ENCODE peak calls at places on chromosomes 5 and 9, in nine cellular contexts. E, F, Q, Z, N, A, O, H and I are unnamed samples.
A peak's percentile ranks its signal among the peaks of the same experiment; 100 is the strongest.

GRCh38 chr9:127783111-127783621 is 2.7 kb upstream of the CDK9 start:
- DNase-seq in E (no peak), F (no peak), Q (no peak), Z (no peak), N (no peak), A (no peak), O (no peak), H (peak; percentile 84), I (no peak)

GRCh38 chr5:73534001-73534547 is 31.4 kb downstream of the ANKRA2 start:
- DNase-seq in E (no peak), F (no peak), Q (no peak), Z (no peak), N (no peak), A (no peak), O (peak; percentile 69), H (no peak), I (no peak)

GRCh38 chr9:97072285-97072770 is 33.4 kb upstream of the CTSV start:
- DNase-seq in E (no peak), F (no peak), Q (no peak), Z (no peak), N (peak; percentile 13), A (no peak), O (no peak), H (no peak), I (no peak)

GRCh38 chr5:14534773-14535172 is 46.8 kb upstream of the OTULINL start:
- DNase-seq in E (no peak), F (no peak), Q (no peak), Z (peak; percentile 40), N (no peak), A (no peak), O (no peak), H (no peak), I (no peak)

GRCh38 chr5:174571662-174572397 is 152.6 kb upstream of the MSX2 start:
- DNase-seq in E (peak; percentile 55), F (peak; percentile 88), Q (peak; percentile 79), Z (peak; percentile 83), N (peak; percentile 94), A (peak; percentile 37), O (peak; percentile 98), H (no peak), I (peak; percentile 82)

GRCh38 chr5:180908998-180909731 is 10.2 kb downstream of the BTNL8 start:
- DNase-seq in E (no peak), F (no peak), Q (no peak), Z (no peak), N (no peak), A (no peak), O (no peak), H (peak; percentile 47), I (no peak)

GRCh38 chr5:3029396-3029795 is 277.9 kb upstream of the IRX2 start:
- DNase-seq in E (no peak), F (no peak), Q (no peak), Z (peak; percentile 34), N (no peak), A (no peak), O (no peak), H (no peak), I (no peak)

GRCh38 chr9:6047020-6047419 is 31.6 kb upstream of the RANBP6 start:
- DNase-seq in E (no peak), F (no peak), Q (no peak), Z (no peak), N (no peak), A (no peak), O (no peak), H (no peak), I (no peak)

GRCh38 chr9:37325778-37326177 is 96.7 kb upstream of the GRHPR start:
- DNase-seq in E (no peak), F (no peak), Q (no peak), Z (no peak), N (peak; percentile 7), A (no peak), O (peak; percentile 48), H (no peak), I (no peak)

GRCh38 chr9:37331871-37332270 is 90.6 kb upstream of the GRHPR start:
- DNase-seq in E (no peak), F (no peak), Q (no peak), Z (no peak), N (no peak), A (no peak), O (no peak), H (no peak), I (no peak)

GRCh38 chr9:37327553-37327952 is 94.9 kb upstream of the GRHPR start:
- DNase-seq in E (no peak), F (no peak), Q (no peak), Z (no peak), N (no peak), A (no peak), O (no peak), H (no peak), I (no peak)

GRCh38 chr9:37329576-37329975 is 92.9 kb upstream of the GRHPR start:
- DNase-seq in E (no peak), F (peak; percentile 15), Q (no peak), Z (no peak), N (peak; percentile 37), A (no peak), O (peak; percentile 69), H (peak; percentile 75), I (no peak)

DNA sequence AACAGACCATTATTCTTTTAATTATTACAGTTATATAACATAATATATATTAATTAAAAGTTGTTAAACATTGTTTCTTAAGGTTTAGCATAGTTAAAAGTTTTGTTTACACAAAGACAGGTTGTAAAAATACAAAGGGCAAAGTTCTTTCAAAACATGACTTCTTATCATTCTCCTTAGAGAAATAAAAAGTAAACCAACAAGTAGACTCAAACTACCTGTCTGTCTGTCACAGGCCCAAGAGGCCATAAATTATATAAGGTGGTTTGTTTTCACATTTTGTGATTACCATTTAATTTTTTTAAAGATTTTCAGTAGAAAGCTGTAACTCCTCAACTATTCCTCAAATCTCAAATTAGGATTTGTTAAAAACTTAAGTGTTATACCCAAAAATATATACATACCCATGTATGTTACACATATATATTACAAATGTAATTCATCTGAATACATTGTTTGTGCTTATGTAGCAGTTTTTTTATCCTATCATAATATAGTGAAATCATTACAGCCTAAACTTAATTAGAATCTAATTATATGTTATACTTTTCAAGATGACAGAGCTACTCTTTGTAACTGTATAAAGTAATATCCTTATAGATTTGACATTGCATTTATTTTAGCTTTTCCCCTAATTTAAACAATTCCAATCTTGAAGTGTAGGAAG is 93.8 kb upstream of the GRHPR start:
- DNase-seq in E (no peak), F (no peak), Q (no peak), Z (no peak), N (no peak), A (no peak), O (no peak), H (no peak), I (no peak)
- TF ChIP-seq CTCF in E (no peak), F (no peak), Q (no peak), Z (no peak), N (no peak), A (no peak), O (no peak), H (no peak), I (no peak)

DNA sequence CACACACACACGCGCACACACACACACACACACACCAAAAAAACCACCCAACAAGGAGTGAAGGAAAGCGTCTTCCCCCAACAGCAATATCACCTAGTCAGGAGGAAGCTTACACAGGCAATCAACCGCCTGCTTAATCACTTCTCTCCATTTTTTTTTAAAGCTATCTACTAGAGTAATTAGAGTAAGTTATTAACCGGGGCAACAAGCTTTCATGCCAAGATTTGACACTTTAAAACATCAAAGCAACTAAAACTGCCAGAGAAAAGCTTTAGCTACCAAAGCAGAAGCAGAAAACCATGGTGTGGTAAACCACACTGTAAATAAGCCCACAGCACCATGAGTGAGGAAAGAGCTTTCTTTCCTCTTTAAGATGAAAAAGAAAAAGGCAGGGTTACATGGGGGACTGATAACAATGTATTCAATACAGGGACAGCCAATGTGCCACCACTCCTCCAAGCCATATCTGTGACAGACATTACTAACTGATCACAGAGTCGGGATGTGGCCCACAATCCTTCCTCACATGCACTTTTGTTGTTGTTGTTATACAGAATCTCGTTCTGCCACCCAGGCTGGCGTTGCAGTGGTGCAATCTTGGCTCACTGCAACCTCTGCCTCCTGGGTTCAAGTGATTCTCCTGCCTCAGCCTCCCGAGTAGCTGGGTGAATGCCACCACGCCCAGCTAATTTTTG is 282.1 kb downstream of the CRB2 start:
- DNase-seq in E (no peak), F (no peak), Q (no peak), Z (no peak), N (peak; percentile 18), A (peak; percentile 16), O (no peak), H (peak; percentile 62), I (no peak)
- H3K4me3 ChIP-seq in E (no peak overlapping the region), F (no peak overlapping the region), Q (no peak overlapping the region), Z (no peak overlapping the region), N (no peak overlapping the region), A (peak overlapping the region; percentile 22), O (peak overlapping the region; percentile 12), H (no peak overlapping the region), I (no peak overlapping the region)

DNA sequence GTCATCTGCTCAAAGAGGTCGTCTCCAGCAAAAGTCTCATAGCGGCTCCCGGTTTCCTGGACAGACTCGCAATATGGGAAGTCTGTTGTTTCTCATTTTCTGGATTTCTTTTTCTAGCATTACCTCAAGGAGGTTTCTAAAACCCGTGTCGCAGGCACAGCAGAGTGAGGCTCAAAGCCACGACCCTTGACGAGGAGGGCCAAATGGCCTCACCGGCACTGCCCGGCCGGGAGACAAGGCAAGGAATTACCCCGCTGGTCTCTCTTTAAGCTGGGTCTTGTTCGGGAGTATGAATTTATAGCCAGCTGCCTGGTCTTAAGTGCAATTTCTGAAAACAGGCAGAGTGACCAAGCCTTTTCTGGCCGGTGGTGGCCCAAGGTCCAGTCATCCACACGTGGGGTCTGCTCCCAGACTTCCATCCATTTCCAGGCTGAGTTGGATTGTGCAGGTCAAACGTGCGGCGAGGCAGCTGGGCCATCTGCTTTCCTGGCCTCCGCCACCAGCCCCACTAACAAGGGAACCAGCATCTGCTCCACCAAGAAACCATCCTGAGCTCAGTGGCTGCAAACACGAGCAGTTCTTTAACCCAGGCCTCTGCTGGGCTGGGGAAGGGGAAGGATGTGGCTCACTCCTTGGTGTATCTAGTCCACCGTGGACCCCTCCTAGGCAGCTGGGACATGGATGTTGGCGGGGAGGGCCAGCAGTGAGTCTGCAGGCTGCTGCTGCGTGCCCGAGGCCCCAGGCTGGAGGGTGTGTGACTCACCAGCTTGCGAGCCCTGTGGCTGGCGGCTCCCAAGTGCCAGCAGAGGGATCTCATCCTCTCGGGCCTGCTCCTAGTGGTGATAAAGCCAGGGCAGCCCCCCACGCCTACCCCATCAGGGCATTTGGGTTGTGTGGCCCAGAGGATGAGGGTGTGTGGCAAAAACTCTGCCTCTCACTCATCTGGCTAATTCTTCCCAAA is 55.6 kb upstream of the COL5A1 start:
- DNase-seq in E (peak; percentile 8), F (peak; percentile 73), Q (peak; percentile 26), Z (peak; percentile 49), N (no peak), A (no peak), O (peak; percentile 48), H (no peak), I (no peak)
- TF ChIP-seq CTCF in E (no peak), F (peak; percentile 68), Q (no peak), Z (no peak), N (no peak), A (no peak), O (peak; percentile 40), H (no peak), I (peak; percentile 46)

GRCh38 chr9:72363226-72363625 is 1.8 kb downstream of the ZFAND5 start:
- DNase-seq in E (no peak), F (no peak), Q (no peak), Z (no peak), N (no peak), A (no peak), O (no peak), H (no peak), I (no peak)

GRCh38 chr9:72362680-72363139 is 2.3 kb downstream of the ZFAND5 start:
- DNase-seq in E (peak; percentile 39), F (peak; percentile 74), Q (peak; percentile 87), Z (peak; percentile 85), N (peak; percentile 50), A (no peak), O (peak; percentile 92), H (peak; percentile 77), I (no peak)

GRCh38 chr9:72361227-72361626 is 3.8 kb downstream of the ZFAND5 start:
- DNase-seq in E (no peak), F (no peak), Q (no peak), Z (no peak), N (no peak), A (no peak), O (no peak), H (no peak), I (no peak)

GRCh38 chr9:72363908-72364678 is 915 bp downstream of the ZFAND5 start:
- DNase-seq in E (peak; percentile 58), F (no peak), Q (peak; percentile 76), Z (peak; percentile 65), N (peak; percentile 38), A (no peak), O (peak; percentile 68), H (peak; percentile 83), I (no peak)

DNA sequence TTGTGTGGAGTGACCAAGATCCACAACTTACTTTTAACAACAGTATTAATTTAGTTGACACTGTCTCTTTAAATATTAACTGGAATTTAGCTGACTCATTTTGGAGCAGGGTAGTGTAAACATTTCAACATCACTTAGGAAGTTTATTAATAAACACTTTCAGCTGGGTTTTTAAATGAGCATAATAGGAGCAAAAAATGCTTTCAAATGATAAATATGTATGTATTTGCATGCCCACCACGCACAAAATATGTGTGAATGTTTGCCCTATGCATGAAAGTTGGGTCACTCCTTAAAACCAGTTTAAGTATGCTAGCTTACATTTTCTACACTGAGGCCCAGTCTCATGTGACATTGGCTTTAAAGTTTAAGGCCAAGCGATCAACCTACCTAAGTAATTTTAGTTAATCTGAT is 2.9 kb downstream of the ZFAND5 start:
- DNase-seq in E (no peak), F (no peak), Q (no peak), Z (no peak), N (peak; percentile 66), A (no peak), O (peak; percentile 76), H (no peak), I (no peak)
- H3K4me3 ChIP-seq in E (peak overlapping the region; percentile 47), F (peak overlapping the region; percentile 92), Q (no peak overlapping the region), Z (peak overlapping the region; percentile 94), N (peak overlapping the region; percentile 94), A (peak overlapping the region; percentile 98), O (peak overlapping the region; percentile 87), H (peak overlapping the region; percentile 97), I (peak overlapping the region; percentile 91)